ENCODE peak calls at places on chromosomes 13 and 19, in eight cellular contexts. F is AG04450, N is adrenal gland, T is mucosa of descending colon, S is ascending aorta, C is breast epithelium, Y is cardiac muscle cell, W is uterus. K is an unnamed sample.

GRCh38 chr19:35955881-35956634 is 19.9 kb downstream of the LRFN3 start:
- DNase-seq in F (no peak), N (no peak), T (no peak), S (no peak), C (no peak), Y (no peak), W (no peak), K (no peak)

GRCh38 chr13:73451120-73452029 is 392.6 kb downstream of the KLF5 start:
- DNase-seq in F (no peak), N (no peak), T (no peak), S (no peak), C (no peak), Y (no peak), W (no peak), K (no peak)

GRCh38 chr19:55600336-55601028 is 394 bp downstream of the ZNF524 start:
- DNase-seq in F (no peak), N (no peak), T (peak; percentile 85), S (no peak), C (peak; percentile 55), Y (no peak), W (peak; percentile 77), K (no peak)

GRCh38 chr19:1038995-1039645 is 787 bp upstream of the ABCA7 start:
- DNase-seq in F (no peak), N (no peak), T (peak; percentile 63), S (no peak), C (no peak), Y (peak; percentile 48), W (no peak), K (no peak)

GRCh38 chr13:100442095-100442832 is 146.3 kb downstream of the GGACT start:
- DNase-seq in F (no peak), N (no peak), T (no peak), S (no peak), C (no peak), Y (no peak), W (no peak), K (no peak)

GRCh38 chr19:28492616-28493015 is 720.3 kb downstream of the UQCRFS1 start:
- DNase-seq in F (no peak), N (no peak), T (no peak), S (no peak), C (no peak), Y (no peak), W (no peak), K (no peak)

GRCh38 chr19:3608750-3609322 is 2.2 kb upstream of the TBXA2R start:
- DNase-seq in F (no peak), N (no peak), T (no peak), S (no peak), C (no peak), Y (peak; percentile 49), W (no peak), K (no peak)

GRCh38 chr19:42596391-42597071 is 1.8 kb upstream of the CEACAM8 start:
- DNase-seq in F (no peak), N (peak; percentile 29), T (no peak), S (no peak), C (no peak), Y (peak; percentile 32), W (no peak), K (no peak)

GRCh38 chr19:1154731-1155351 is 19.2 kb downstream of the SBNO2 start:
- DNase-seq in F (peak; percentile 60), N (peak; percentile 96), T (peak; percentile 89), S (peak; percentile 95), C (peak; percentile 84), Y (peak; percentile 96), W (peak; percentile 91), K (no peak)

GRCh38 chr13:59638404-59638803 is 525.3 kb downstream of the DIAPH3 start:
- DNase-seq in F (no peak), N (no peak), T (no peak), S (no peak), C (no peak), Y (no peak), W (no peak), K (no peak)

GRCh38 chr19:53008061-53008778 is 5.5 kb upstream of the ERVV-1 start:
- DNase-seq in F (no peak), N (no peak), T (no peak), S (no peak), C (no peak), Y (no peak), W (no peak), K (no peak)

GRCh38 chr19:29248332-29248844 is 35.4 kb upstream of the UQCRFS1 start:
- DNase-seq in F (no peak), N (no peak), T (no peak), S (no peak), C (no peak), Y (no peak), W (no peak), K (no peak)

GRCh38 chr19:11446652-11447301 is 11.3 kb downstream of the PRKCSH start:
- DNase-seq in F (no peak), N (peak; percentile 54), T (no peak), S (no peak), C (no peak), Y (peak; percentile 46), W (peak; percentile 52), K (no peak)

GRCh38 chr19:33125929-33126388 is 6.0 kb upstream of the WDR88 start:
- DNase-seq in F (peak; percentile 42), N (peak; percentile 40), T (peak; percentile 38), S (no peak), C (no peak), Y (peak; percentile 77), W (peak; percentile 40), K (no peak)

GRCh38 chr13:100789481-100789880 is 114.9 kb upstream of the TMTC4 start:
- DNase-seq in F (no peak), N (no peak), T (no peak), S (no peak), C (no peak), Y (peak; percentile 16), W (no peak), K (no peak)

GRCh38 chr13:45781553-45782326 is 69.8 kb downstream of the SIAH3 start:
- DNase-seq in F (no peak), N (peak; percentile 47), T (peak; percentile 68), S (no peak), C (no peak), Y (peak; percentile 3), W (peak; percentile 29), K (no peak)

GRCh38 chr19:12611361-12611699 is 610 bp downstream of the ZNF791 start:
- DNase-seq in F (peak; percentile 41), N (peak; percentile 82), T (peak; percentile 76), S (peak; percentile 88), C (peak; percentile 76), Y (peak; percentile 79), W (peak; percentile 66), K (peak; percentile 72)

DNA sequence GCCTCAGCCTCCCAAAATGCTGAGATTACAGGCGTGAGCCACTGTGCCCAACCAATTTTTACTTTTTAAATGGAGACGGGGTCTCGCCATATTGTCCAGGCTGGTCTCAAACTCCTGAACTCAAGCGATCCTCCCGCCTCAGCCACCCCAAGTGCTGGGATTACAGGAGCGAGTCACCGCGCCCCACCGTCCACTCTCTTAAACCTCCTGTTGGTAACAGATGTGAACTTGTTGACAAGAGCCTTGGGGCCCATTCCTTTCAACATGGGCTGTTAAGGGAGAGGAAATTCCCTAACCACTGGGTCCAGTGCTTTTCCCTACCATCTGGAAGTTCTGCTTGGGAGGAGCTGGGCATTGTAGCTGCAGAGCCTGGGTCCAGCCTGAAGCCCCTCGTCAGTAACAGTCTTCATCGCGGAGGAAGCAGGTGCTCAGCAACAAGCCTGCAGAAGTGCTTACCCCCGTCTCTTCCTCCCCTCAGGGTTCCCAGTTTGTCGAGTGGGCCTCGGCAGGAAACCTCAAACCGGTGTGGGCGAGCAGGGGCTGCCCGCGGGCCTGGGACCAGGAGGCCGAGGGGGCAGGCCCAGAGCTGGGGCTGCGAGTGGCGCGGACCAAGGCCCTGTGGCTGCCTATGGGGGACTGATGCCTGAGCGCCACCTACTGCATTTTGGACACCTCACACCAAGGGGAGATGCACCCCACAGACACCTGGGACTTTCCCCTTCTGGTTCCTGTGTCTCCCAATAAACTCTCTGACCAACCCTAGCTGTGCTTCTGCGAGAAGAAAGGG is 4.0 kb upstream of the FLT3LG start:
- DNase-seq in F (no peak), N (no peak), T (peak; percentile 87), S (no peak), C (no peak), Y (no peak), W (no peak), K (no peak)
- TF ChIP-seq CTCF in F (peak; percentile 5), N (no peak), T (peak; percentile 7), S (no peak), C (no peak), Y (no peak), W (no peak), K (no peak)

GRCh38 chr13:114043421-114044053 is 69.7 kb upstream of the C13orf46 start:
- DNase-seq in F (peak; percentile 65), N (peak; percentile 59), T (no peak), S (peak; percentile 79), C (peak; percentile 74), Y (peak; percentile 96), W (peak; percentile 76), K (no peak)
- TF ChIP-seq CTCF in F (peak; percentile 33), N (no peak), T (no peak), S (no peak), C (no peak), Y (peak; percentile 57), W (peak; percentile 26), K (no peak)

GRCh38 chr19:45403272-45403671 is 1.6 kb downstream of the PPP1R13L start:
- DNase-seq in F (no peak), N (no peak), T (no peak), S (no peak), C (no peak), Y (no peak), W (no peak), K (no peak)

GRCh38 chr19:45404557-45405434 is at the start of gene PPP1R13L:
- DNase-seq in F (no peak), N (peak; percentile 86), T (peak; percentile 95), S (peak; percentile 91), C (peak; percentile 96), Y (peak; percentile 80), W (peak; percentile 75), K (no peak)

GRCh38 chr19:45402469-45403070 is 2.3 kb downstream of the PPP1R13L start:
- DNase-seq in F (no peak), N (no peak), T (peak; percentile 77), S (no peak), C (peak; percentile 72), Y (peak; percentile 34), W (no peak), K (no peak)

GRCh38 chr19:45405435-45406164 is 731 bp upstream of the PPP1R13L start:
- DNase-seq in F (no peak), N (peak; percentile 89), T (peak; percentile 93), S (peak; percentile 94), C (peak; percentile 95), Y (peak; percentile 92), W (peak; percentile 88), K (peak; percentile 88)

GRCh38 chr19:45403781-45404556 is 900 bp downstream of the PPP1R13L start:
- DNase-seq in F (no peak), N (peak; percentile 73), T (peak; percentile 82), S (peak; percentile 85), C (peak; percentile 72), Y (peak; percentile 35), W (peak; percentile 37), K (no peak)
- TF ChIP-seq CTCF in F (peak; percentile 59), N (peak; percentile 36), T (peak; percentile 38), S (peak; percentile 33), C (peak; percentile 47), Y (peak; percentile 55), W (no peak), K (peak; percentile 59)

DNA sequence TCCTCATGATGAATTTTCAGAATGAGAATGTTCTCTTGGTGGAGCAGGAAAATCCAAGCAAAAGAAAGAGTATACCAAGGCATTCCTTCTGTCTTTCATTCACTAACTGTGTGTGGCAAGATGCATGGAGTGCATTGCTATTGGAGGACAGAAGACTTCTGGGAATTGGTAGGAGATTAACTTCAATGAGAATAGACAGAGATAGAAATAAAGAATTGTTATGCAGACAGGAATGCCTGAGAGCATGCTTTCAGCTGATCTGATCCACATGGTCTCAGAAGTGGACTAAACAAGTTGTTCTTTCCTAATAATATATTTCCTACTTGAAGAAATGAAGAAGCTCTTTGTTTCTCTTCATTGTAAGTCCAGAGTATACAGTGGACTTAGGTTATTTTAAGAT is 303.6 kb downstream of the MYO16 start:
- DNase-seq in F (no peak), N (no peak), T (no peak), S (no peak), C (no peak), Y (no peak), W (no peak), K (no peak)
- TF ChIP-seq CTCF in F (no peak), N (no peak), T (no peak), S (no peak), C (no peak), Y (no peak), W (no peak), K (no peak)